ENCODE peak calls at places on chromosomes 7 and 10, in ten cellular contexts. S is NCI-H1694; P is neural crest cell; U is activated naive CD4-positive, alpha-beta T cell treated with anti-CD3 and anti-CD28 coated beads, Interleukin-2, amount 50 U/mL, for 16 hours; C is GOT3; Y is EL; K is activated T-helper 1 cell treated with Interleukin-2 at 50 U/mL for 16 hours; F is skeletal muscle cell; V is hypothalamus; L is activated CD4-positive, alpha-beta T cell treated with anti-CD3 and anti-CD28 coated beads, Interleukin-2, amount 10 ng/mL, durations not matched to agents 7 days and 5 days. I is an unnamed sample.

GRCh38 chr7:121081327-121081936 is 92.9 kb downstream of the CPED1 start:
- DNase-seq in S (peak), P (no peak), U (no peak), C (no peak), Y (peak), K (no peak), F (no peak), V (no peak), L (no peak), I (no peak)

GRCh38 chr7:35424869-35425495 is 171.1 kb upstream of the TBX20 start:
- DNase-seq in S (peak), P (peak), U (peak), C (no peak), Y (peak), K (peak), F (peak), V (no peak), L (peak), I (no peak)

GRCh38 chr7:87474533-87475358 is 734 bp downstream of the ABCB4 start:
- DNase-seq in S (no peak), P (peak), U (no peak), C (no peak), Y (peak), K (no peak), F (peak), V (no peak), L (no peak), I (no peak)

GRCh38 chr10:61896854-61897661 is 4.4 kb upstream of the ARID5B start:
- DNase-seq in S (peak), P (peak), U (peak), C (no peak), Y (peak), K (no peak), F (no peak), V (peak), L (peak), I (no peak)

GRCh38 chr7:25776737-25777109 is 375.3 kb upstream of the NFE2L3 start:
- DNase-seq in S (no peak), P (no peak), U (no peak), C (no peak), Y (no peak), K (no peak), F (no peak), V (no peak), L (no peak), I (no peak)

GRCh38 chr7:41098846-41099245 is 604.0 kb downstream of the INHBA start:
- DNase-seq in S (no peak), P (no peak), U (no peak), C (no peak), Y (no peak), K (no peak), F (no peak), V (no peak), L (no peak), I (no peak)

GRCh38 chr7:106774213-106774767 is 90.8 kb upstream of the PIK3CG start:
- DNase-seq in S (no peak), P (no peak), U (no peak), C (no peak), Y (no peak), K (no peak), F (no peak), V (no peak), L (no peak), I (no peak)

GRCh38 chr7:30647589-30647988 is 34.7 kb downstream of the CRHR2 start:
- DNase-seq in S (no peak), P (no peak), U (no peak), C (no peak), Y (no peak), K (no peak), F (no peak), V (no peak), L (no peak), I (no peak)

GRCh38 chr7:158976849-158977593 is 120.7 kb downstream of the DYNC2I1 start:
- DNase-seq in S (peak), P (peak), U (peak), C (no peak), Y (peak), K (peak), F (peak), V (no peak), L (peak), I (peak)

GRCh38 chr7:14199336-14199735 is 209.9 kb upstream of the ETV1 start:
- DNase-seq in S (no peak), P (no peak), U (no peak), C (no peak), Y (no peak), K (no peak), F (no peak), V (no peak), L (no peak), I (no peak)

GRCh38 chr7:105934577-105935185 is 28.4 kb upstream of the CDHR3 start:
- DNase-seq in S (peak), P (no peak), U (no peak), C (no peak), Y (peak), K (no peak), F (peak), V (no peak), L (no peak), I (no peak)

I was measured in C1 segment of cervical spinal cord.